ENCODE peak calls at places on chromosomes 2 and 18, in eight cellular contexts. V is tibial artery; Q is heart left ventricle; J is choroid plexus epithelial cell; H is CD8-positive, alpha-beta T cell; A is uterus; N is body of pancreas; P is left lung. S is an unnamed sample.

GRCh38 chr2:189799531-189799930 is 15.3 kb downstream of the PMS1 start:
- DNase-seq in V (no peak), Q (no peak), J (peak; percentile 72), H (no peak), A (no peak), N (no peak), P (no peak), S (peak; percentile 88)

GRCh38 chr2:123785332-123785731 is 239.8 kb upstream of the CNTNAP5 start:
- DNase-seq in V (no peak), Q (no peak), J (no peak), H (no peak), A (no peak), N (no peak), P (no peak), S (no peak)

GRCh38 chr2:166373951-166374350 is 1.8 kb downstream of the SCN9A start:
- DNase-seq in V (no peak), Q (no peak), J (peak; percentile 92), H (no peak), A (no peak), N (no peak), P (no peak), S (peak; percentile 76)

GRCh38 chr2:108106746-108107145 is 120.4 kb downstream of the SLC5A7 start:
- DNase-seq in V (no peak), Q (no peak), J (no peak), H (no peak), A (no peak), N (no peak), P (no peak), S (no peak)

GRCh38 chr2:145095641-145096435 is 575.9 kb upstream of the ZEB2 start:
- DNase-seq in V (no peak), Q (no peak), J (peak; percentile 64), H (no peak), A (no peak), N (no peak), P (no peak), S (peak; percentile 60)

GRCh38 chr2:180927030-180927686 is 53.2 kb upstream of the UBE2E3 start:
- DNase-seq in V (no peak), Q (no peak), J (no peak), H (no peak), A (no peak), N (no peak), P (no peak), S (peak; percentile 6)

GRCh38 chr2:143347303-143347702 is 218.1 kb downstream of the ARHGAP15 start:
- DNase-seq in V (no peak), Q (no peak), J (no peak), H (no peak), A (no peak), N (no peak), P (no peak), S (no peak)

GRCh38 chr2:31642707-31643106 is 62.0 kb upstream of the SRD5A2 start:
- DNase-seq in V (no peak), Q (no peak), J (no peak), H (no peak), A (no peak), N (no peak), P (no peak), S (no peak)

GRCh38 chr2:165825041-165825440 is 31.0 kb upstream of the GALNT3 start:
- DNase-seq in V (no peak), Q (no peak), J (peak; percentile 75), H (no peak), A (no peak), N (peak; percentile 15), P (peak; percentile 59), S (peak; percentile 21)

GRCh38 chr2:239824051-239824694 is 201.0 kb downstream of the NDUFA10 start:
- DNase-seq in V (peak; percentile 17), Q (no peak), J (peak; percentile 15), H (no peak), A (peak; percentile 11), N (no peak), P (peak; percentile 12), S (no peak)

GRCh38 chr2:9777081-9777480 is 66.2 kb upstream of the TAF1B start:
- DNase-seq in V (no peak), Q (no peak), J (no peak), H (no peak), A (no peak), N (no peak), P (no peak), S (no peak)

DNA sequence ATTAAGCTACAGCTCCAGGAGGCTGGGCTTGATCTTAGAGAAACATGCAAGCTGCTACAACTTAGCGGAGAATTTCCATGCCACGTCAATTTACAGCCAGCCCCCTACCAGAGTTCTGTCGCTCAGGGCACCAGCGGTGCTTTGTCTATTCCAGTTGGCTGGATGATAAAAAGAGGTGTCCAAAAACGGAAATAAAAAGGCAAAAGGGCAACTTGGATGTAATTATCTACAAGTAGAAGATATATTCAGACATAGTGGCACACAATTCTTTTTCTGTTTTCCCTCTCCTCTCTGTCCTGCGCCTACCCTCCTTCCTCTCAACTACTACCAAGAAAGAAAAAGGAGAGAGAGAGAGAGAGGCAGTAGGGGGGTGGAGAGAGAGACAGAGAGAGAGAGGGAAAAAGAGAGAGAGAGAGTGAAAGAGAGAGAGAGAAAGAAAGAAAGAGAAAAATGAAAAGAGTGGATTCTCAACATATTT is 363 bp upstream of the RFTN2 start:
- DNase-seq in V (peak; percentile 29), Q (peak; percentile 29), J (peak; percentile 94), H (no peak), A (no peak), N (no peak), P (no peak), S (no peak)
- H3K4me3 ChIP-seq in V (peak overlapping the region; percentile 49), Q (peak overlapping the region; percentile 60), J (peak overlapping the region; percentile 63), H (no peak overlapping the region), A (peak overlapping the region; percentile 40), N (no peak overlapping the region), P (peak overlapping the region; percentile 5), S (peak overlapping the region; percentile 63)

GRCh38 chr2:71831208-71831577 is 316.5 kb downstream of the CYP26B1 start:
- DNase-seq in V (peak; percentile 61), Q (peak; percentile 81), J (peak; percentile 69), H (no peak), A (no peak), N (no peak), P (no peak), S (peak; percentile 92)
- TF ChIP-seq CTCF in V (no peak), Q (no peak), J (no peak), H (no peak), A (no peak), N (no peak), P (no peak), S (no peak)

DNA sequence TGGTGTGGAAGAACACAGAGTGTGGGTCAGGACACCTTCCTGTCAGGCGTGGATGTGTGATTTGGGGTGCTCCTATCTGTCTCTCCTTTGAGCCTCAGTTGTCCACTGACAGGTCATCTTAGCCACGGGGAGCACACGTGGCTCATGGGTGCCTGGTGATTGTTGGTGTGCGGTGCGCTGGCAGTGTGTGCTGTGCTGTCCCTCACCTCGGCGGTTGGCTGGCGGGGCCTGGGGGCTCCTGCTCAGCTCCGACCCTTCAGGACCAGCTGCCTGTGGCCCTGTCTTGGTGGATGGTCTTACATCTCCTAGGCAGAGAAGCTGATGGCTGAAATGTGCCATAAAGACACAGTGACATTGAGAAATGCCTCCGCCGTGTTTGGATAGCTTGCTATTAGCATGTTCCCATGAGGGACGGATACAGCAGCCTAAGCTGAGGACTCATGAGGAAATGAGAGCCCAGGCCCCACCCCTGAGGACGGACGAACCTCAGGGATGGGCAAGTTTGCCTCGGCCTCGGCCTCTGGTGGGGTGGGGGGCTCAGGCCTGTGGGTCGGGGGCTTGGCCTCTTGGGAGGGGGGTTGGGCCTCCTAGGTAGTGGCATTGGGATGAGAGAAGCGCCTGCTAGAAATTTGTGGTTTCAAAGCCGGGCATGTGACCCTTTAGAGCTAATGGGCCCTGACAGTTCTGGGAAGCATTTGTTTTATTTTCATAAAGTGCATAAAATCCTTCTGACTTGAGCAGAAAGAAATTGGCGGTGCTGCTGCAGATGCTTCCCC is 20.3 kb upstream of the ASB1 start:
- DNase-seq in V (no peak), Q (no peak), J (no peak), H (no peak), A (no peak), N (no peak), P (no peak), S (no peak)
- H3K4me3 ChIP-seq in V (no peak overlapping the region), Q (no peak overlapping the region), J (no peak overlapping the region), H (no peak overlapping the region), A (no peak overlapping the region), N (no peak overlapping the region), P (no peak overlapping the region), S (no peak overlapping the region)

GRCh38 chr18:79581406-79581805 is 98.2 kb upstream of the CTDP1 start:
- DNase-seq in V (no peak), Q (no peak), J (no peak), H (no peak), A (no peak), N (no peak), P (peak; percentile 21), S (no peak)
- TF ChIP-seq CTCF in V (no peak), Q (no peak), J (no peak), H (no peak), A (no peak), N (no peak), P (no peak), S (no peak)

DNA sequence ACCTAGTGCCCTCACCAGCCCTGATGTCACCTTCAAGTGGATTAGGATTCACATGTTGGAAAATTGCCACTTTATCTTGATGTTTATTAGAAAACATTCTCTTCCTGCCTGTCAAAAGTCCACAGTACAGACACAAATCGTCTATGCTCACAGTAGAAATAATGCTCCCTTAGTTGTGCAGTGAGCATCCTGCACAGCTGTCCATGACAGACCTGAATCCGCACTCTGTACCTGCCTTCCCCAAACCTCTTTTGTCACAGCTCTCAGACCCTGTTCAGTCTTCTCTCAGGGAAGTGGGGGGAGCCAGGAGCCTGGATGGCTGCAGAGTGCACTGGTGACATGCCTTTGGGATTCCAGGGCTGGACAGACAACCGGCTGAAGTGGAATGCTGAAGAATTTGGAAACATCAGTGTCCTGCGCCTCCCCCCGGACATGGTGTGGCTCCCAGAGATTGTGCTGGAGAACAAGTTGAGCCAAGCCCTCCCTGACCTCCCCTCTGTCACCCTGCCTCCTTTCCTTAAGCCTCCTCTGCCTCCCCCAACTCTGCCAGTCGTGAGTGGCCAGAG is 2.0 kb downstream of the CHRND start:
- DNase-seq in V (no peak), Q (peak; percentile 10), J (no peak), H (no peak), A (no peak), N (no peak), P (no peak), S (no peak)
- H3K4me3 ChIP-seq in V (no peak overlapping the region), Q (no peak overlapping the region), J (no peak overlapping the region), H (no peak overlapping the region), A (no peak overlapping the region), N (no peak overlapping the region), P (no peak overlapping the region), S (no peak overlapping the region)

GRCh38 chr2:120885311-120885710 is 149.6 kb downstream of the GLI2 start:
- DNase-seq in V (no peak), Q (no peak), J (no peak), H (no peak), A (no peak), N (no peak), P (no peak), S (no peak)
- TF ChIP-seq CTCF in V (no peak), Q (no peak), J (peak; percentile 19), H (no peak), A (no peak), N (no peak), P (no peak), S (no peak)

GRCh38 chr18:23634692-23635091 is 28.0 kb downstream of the ANKRD29 start:
- DNase-seq in V (no peak), Q (no peak), J (peak; percentile 20), H (no peak), A (no peak), N (no peak), P (no peak), S (no peak)
- H3K4me3 ChIP-seq in V (no peak overlapping the region), Q (no peak overlapping the region), J (no peak overlapping the region), H (no peak overlapping the region), A (no peak overlapping the region), N (no peak overlapping the region), P (no peak overlapping the region), S (no peak overlapping the region)

GRCh38 chr2:236167297-236168109 is 683 bp downstream of the GBX2 start:
- DNase-seq in V (no peak), Q (no peak), J (peak; percentile 78), H (no peak), A (no peak), N (no peak), P (no peak), S (peak; percentile 66)
- TF ChIP-seq CTCF in V (no peak), Q (no peak), J (peak; percentile 38), H (no peak), A (no peak), N (no peak), P (no peak), S (peak; percentile 27)